ENCODE peak calls at places on chromosomes 1 and 21, in six cellular contexts. C is neural progenitor cell, S is HepG2, Z is OCI-LY7, V is K562, P is MM.1S. T is an unnamed sample.

GRCh38 chr1:165943198-165943597 is 115.8 kb downstream of the UCK2 start:
- DNase-seq in C (no peak), S (no peak), Z (no peak), V (no peak), P (no peak), T (peak; percentile 10)

GRCh38 chr1:89842547-89843278 is 21.9 kb downstream of the LRRC8D start:
- DNase-seq in C (no peak), S (peak; percentile 49), Z (peak; percentile 63), V (no peak), P (no peak), T (no peak)

GRCh38 chr1:112636597-112637256 is 17.1 kb downstream of the CAPZA1 start:
- DNase-seq in C (no peak), S (no peak), Z (no peak), V (no peak), P (no peak), T (peak; percentile 20)

GRCh38 chr1:174815474-174815908 is 184.3 kb upstream of the CACYBP start:
- DNase-seq in C (no peak), S (no peak), Z (peak; percentile 70), V (no peak), P (peak; percentile 79), T (no peak)

GRCh38 chr1:16352842-16353535 is 709 bp upstream of the FBXO42 start:
- DNase-seq in C (no peak), S (no peak), Z (peak; percentile 71), V (no peak), P (no peak), T (peak; percentile 35)

GRCh38 chr1:172948457-172948856 is 102.3 kb downstream of the TNFSF18 start:
- DNase-seq in C (no peak), S (no peak), Z (no peak), V (no peak), P (no peak), T (peak; percentile 99)

GRCh38 chr21:41885341-41886024 is 6.3 kb upstream of the PRDM15 start:
- DNase-seq in C (no peak), S (no peak), Z (peak; percentile 28), V (no peak), P (peak; percentile 56), T (no peak)

GRCh38 chr1:17434016-17434415 is 5.5 kb downstream of the RCC2 start:
- DNase-seq in C (no peak), S (no peak), Z (no peak), V (no peak), P (no peak), T (no peak)

GRCh38 chr1:197130677-197131304 is 15.7 kb downstream of the ASPM start:
- DNase-seq in C (no peak), S (no peak), Z (no peak), V (no peak), P (no peak), T (peak; percentile 64)

GRCh38 chr21:44478801-44479167 is 23.5 kb downstream of the LRRC3 start:
- DNase-seq in C (no peak), S (no peak), Z (no peak), V (no peak), P (no peak), T (no peak)

GRCh38 chr1:110390692-110391232 is at the start of gene SLC16A4:
- DNase-seq in C (peak; percentile 25), S (peak; percentile 76), Z (no peak), V (no peak), P (no peak), T (no peak)

GRCh38 chr1:225809842-225810578 is at the start of gene EPHX1:
- DNase-seq in C (peak; percentile 93), S (peak; percentile 76), Z (peak; percentile 44), V (peak; percentile 94), P (peak; percentile 94), T (peak; percentile 95)

GRCh38 chr1:225811622-225812487 is 1.9 kb downstream of the EPHX1 start:
- DNase-seq in C (peak; percentile 61), S (peak; percentile 48), Z (no peak), V (no peak), P (no peak), T (peak; percentile 50)

GRCh38 chr1:225814381-225814780 is 4.5 kb downstream of the EPHX1 start:
- DNase-seq in C (no peak), S (no peak), Z (no peak), V (no peak), P (no peak), T (no peak)

GRCh38 chr1:225813250-225813964 is 3.5 kb downstream of the EPHX1 start:
- DNase-seq in C (peak; percentile 37), S (peak; percentile 100), Z (peak; percentile 26), V (peak; percentile 82), P (no peak), T (peak; percentile 20)

DNA sequence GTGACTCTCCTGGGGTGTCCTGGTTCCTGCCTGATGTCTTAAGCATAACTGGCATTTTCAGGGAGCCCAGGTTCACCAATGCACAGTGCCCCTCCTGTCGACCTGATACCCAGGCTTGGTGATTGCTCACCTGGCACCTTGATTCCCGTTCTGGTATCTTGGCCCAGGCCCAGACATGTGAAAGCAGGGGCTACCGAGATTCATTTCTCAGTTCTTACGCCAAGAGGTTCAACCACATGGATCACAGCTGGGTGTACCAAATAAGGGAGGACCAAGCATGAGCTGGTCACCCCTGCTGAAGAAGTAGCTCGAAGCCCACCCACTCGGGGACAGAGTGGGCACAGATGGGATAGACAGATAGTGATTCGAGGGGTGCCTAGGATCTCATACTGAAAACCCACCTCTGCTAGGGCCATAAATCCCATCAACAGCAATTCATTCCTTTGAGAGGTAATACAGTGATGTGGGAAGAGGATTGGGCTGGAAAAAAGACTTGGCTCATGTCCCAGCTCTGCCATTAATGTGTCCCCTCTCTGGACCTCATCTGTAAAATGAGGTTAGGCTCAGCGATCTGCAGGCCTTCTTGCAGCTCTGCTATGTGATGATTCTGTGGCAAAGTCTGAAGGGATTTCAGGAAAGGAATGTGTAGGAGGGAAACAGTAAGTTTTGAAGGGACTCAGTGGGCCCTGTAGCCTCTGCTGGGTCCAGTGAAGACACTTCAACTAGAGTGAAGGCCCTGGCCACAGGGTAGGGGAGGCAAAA is 2.7 kb downstream of the EPHX1 start:
- DNase-seq in C (no peak), S (no peak), Z (no peak), V (no peak), P (no peak), T (no peak)
- H3K79me2 ChIP-seq in C (no peaks in the 10 kb centered on the region), S (peaks cover 40% of the 10 kb centered on the region), Z (no peaks in the 10 kb centered on the region), V (no peaks in the 10 kb centered on the region), P (peaks cover 5% of the 10 kb centered on the region), T (peaks cover 58% of the 10 kb centered on the region)

DNA sequence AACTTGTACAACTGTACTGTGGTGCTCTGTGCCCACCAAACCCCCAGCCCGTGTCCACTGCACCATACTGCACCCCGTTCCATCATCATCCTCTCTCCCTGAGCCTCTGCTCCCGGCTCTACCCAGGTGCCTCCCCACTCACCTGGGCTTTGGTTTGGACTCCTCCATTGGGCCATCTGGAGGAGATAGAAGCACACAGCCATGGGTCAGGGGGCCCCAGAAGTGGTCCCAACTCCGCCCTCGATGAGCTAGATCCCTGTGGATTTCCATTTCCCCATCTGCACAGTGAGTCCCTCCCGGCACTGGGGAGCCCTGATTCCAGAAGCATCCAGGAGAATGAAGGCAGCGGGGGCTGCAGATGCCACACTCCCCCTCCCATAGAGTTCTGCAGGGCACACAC is 10.8 kb downstream of the TNNT2 start:
- DNase-seq in C (no peak), S (no peak), Z (no peak), V (no peak), P (no peak), T (no peak)
- H3K36me3 ChIP-seq in C (no peaks in the 10 kb centered on the region), S (no peaks in the 10 kb centered on the region), Z (no peaks in the 10 kb centered on the region), V (no peaks in the 10 kb centered on the region), P (no peaks in the 10 kb centered on the region), T (no peaks in the 10 kb centered on the region)

GRCh38 chr1:66335859-66336640 is 197.9 kb upstream of the SGIP1 start:
- DNase-seq in C (no peak), S (no peak), Z (peak; percentile 93), V (no peak), P (peak; percentile 75), T (no peak)
- H3K4me3 ChIP-seq in C (no peak overlapping the region), S (no peak overlapping the region), Z (peak overlapping the region; percentile 77), V (no peak overlapping the region), P (peak overlapping the region; percentile 82), T (no peak overlapping the region)

DNA sequence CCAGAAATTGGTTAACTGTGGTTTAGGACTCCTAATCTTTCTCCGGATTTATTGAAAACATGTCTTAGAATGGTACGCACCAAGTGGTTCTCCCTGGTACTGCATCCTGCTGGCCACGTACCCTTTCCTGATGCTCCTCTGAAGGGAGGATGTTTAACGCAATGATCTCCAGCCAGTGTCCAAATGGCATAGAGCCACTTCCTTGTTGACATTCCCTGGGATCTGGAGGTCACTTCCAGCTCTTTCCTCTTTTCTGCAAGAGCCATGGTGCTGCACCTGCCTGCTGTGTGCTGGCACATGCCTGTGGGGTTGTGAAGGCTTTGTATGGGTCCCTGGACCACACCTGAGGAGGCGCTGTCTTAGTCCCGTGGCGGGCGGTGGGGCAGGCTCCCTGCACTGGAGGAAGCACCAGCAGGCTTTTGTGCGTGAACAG is 53.9 kb downstream of the GALNT2 start:
- DNase-seq in C (peak; percentile 47), S (peak; percentile 51), Z (peak; percentile 72), V (no peak), P (no peak), T (peak; percentile 74)
- H3K79me2 ChIP-seq in C (peaks cover 55% of the 10 kb centered on the region), S (peaks cover 55% of the 10 kb centered on the region), Z (peaks cover 53% of the 10 kb centered on the region), V (peaks cover 96% of the 10 kb centered on the region), P (peaks cover 81% of the 10 kb centered on the region), T (peaks cover 99% of the 10 kb centered on the region)

GRCh38 chr1:54857741-54858665 is 29.0 kb downstream of the DHCR24 start:
- DNase-seq in C (no peak), S (no peak), Z (no peak), V (no peak), P (no peak), T (peak; percentile 89)

GRCh38 chr1:54863267-54863665 is 23.7 kb downstream of the DHCR24 start:
- DNase-seq in C (no peak), S (no peak), Z (no peak), V (no peak), P (no peak), T (no peak)

GRCh38 chr1:54857066-54857660 is 29.8 kb downstream of the DHCR24 start:
- DNase-seq in C (no peak), S (no peak), Z (no peak), V (no peak), P (no peak), T (no peak)

GRCh38 chr1:54861070-54861761 is 25.8 kb downstream of the DHCR24 start:
- DNase-seq in C (no peak), S (peak; percentile 96), Z (peak; percentile 23), V (peak; percentile 71), P (no peak), T (peak; percentile 55)

DNA sequence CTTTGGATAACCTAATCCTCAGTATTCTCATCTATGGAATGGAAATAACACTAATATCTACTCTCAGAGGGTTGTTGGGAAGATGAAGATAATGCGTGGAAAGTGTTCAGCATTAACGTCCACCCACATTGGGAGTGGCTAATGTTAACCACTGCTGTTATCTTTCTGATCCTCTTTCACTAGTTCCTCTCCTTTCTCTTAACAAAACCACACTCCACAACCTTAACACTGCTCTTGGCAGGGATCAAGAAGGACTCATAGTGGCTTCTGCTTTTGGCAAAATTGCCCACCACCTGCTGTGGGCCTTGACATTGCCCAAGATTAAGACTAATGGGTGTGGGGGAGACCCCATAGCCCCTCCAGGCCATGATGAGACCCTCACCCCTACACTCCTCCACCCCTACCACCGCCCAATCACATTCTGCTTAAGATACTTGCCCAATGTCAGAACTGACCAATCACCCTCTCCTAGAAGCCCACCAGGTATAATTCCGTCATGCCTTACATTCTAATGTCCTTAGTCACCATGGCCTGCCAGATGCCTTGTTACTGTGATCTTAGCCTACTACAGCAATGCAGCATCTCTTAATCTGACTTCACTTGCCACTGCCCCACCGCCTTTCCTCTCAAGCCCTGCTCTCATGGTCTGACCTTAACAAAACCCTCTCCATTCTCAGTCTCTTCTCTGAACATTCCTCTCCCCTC is 27.2 kb downstream of the DHCR24 start:
- DNase-seq in C (no peak), S (no peak), Z (no peak), V (no peak), P (no peak), T (peak; percentile 30)
- H3K36me3 ChIP-seq in C (peaks cover 2% of the 10 kb centered on the region), S (peaks cover 37% of the 10 kb centered on the region), Z (peaks cover 90% of the 10 kb centered on the region), V (peaks cover 89% of the 10 kb centered on the region), P (no peaks in the 10 kb centered on the region), T (peaks cover 62% of the 10 kb centered on the region)